ENCODE peak calls at places on chromosomes 7 and 10, in seven cellular contexts. K is cardiac muscle cell, J is PC-9, I is lower lobe of right lung, O is HFF-Myc, V is left lung, W is mammary epithelial cell. L is an unnamed sample.

GRCh38 chr10:44864042-44864436 is 47.1 kb upstream of the TMEM72 start:
- DNase-seq in V (peak; percentile 57), O (no peak), W (peak; percentile 23), K (peak; percentile 49), J (no peak), I (peak; percentile 64), L (no peak)

GRCh38 chr10:132910901-132911711 is 31.3 kb downstream of the CFAP46 start:
- DNase-seq in O (no peak), W (no peak), K (no peak), V (no peak), I (peak; percentile 46), J (no peak), L (no peak)

GRCh38 chr10:97463363-97464132 is 17.6 kb downstream of the ZDHHC16 start:
- DNase-seq in J (peak; percentile 71), K (peak; percentile 62), I (no peak), O (peak; percentile 81), V (peak; percentile 52), W (peak; percentile 65), L (peak; percentile 22)

GRCh38 chr10:115050375-115050960 is 42.7 kb upstream of the ATRNL1 start:
- DNase-seq in W (no peak), O (no peak), J (no peak), K (no peak), I (no peak), V (no peak), L (no peak)

GRCh38 chr7:155277385-155277994 is 20.2 kb upstream of the INSIG1 start:
- DNase-seq in W (no peak), I (no peak), V (no peak), O (no peak), K (no peak), J (no peak), L (no peak)

GRCh38 chr7:602341-603141 is 82.9 kb upstream of the PDGFA start:
- DNase-seq in K (no peak), O (no peak), I (peak; percentile 76), W (no peak), V (peak; percentile 56), J (no peak), L (no peak)

GRCh38 chr7:38438938-38439337 is 165.5 kb upstream of the TARP start:
- DNase-seq in J (no peak), W (no peak), O (no peak), I (no peak), V (no peak), K (no peak), L (no peak)

GRCh38 chr10:131681656-131682055 is 219.2 kb upstream of the PPP2R2D start:
- DNase-seq in O (no peak), V (no peak), W (no peak), J (no peak), K (no peak), I (no peak), L (no peak)

GRCh38 chr10:59709472-59710125 is at the start of gene SLC16A9:
- DNase-seq in K (peak; percentile 75), W (peak; percentile 66), J (no peak), V (peak; percentile 65), I (peak; percentile 54), O (peak; percentile 2), L (no peak)

GRCh38 chr10:61628875-61629513 is 33.7 kb upstream of the CABCOCO1 start:
- DNase-seq in K (peak; percentile 9), V (no peak), O (peak; percentile 78), J (peak; percentile 92), I (no peak), W (peak; percentile 85), L (no peak)

GRCh38 chr10:23171232-23171876 is 20.8 kb upstream of the PTF1A start:
- DNase-seq in W (peak; percentile 39), O (peak; percentile 3), K (peak; percentile 84), I (no peak), V (no peak), J (no peak), L (no peak)

GRCh38 chr7:44085549-44085948 is 3.2 kb upstream of the POLM start:
- DNase-seq in O (no peak), W (no peak), K (no peak), J (no peak), I (peak; percentile 35), V (no peak), L (no peak)

GRCh38 chr7:43906327-43907010 is at the start of gene URGCP:
- DNase-seq in W (peak; percentile 30), J (peak; percentile 56), I (peak; percentile 70), K (peak; percentile 63), V (peak; percentile 59), O (no peak), L (no peak)

GRCh38 chr10:126065751-126066150 is 169.4 kb downstream of the FANK1 start:
- DNase-seq in I (no peak), V (no peak), K (no peak), O (no peak), J (no peak), W (peak; percentile 63), L (no peak)

GRCh38 chr10:88379575-88379974 is 203.5 kb downstream of the RNLS start:
- DNase-seq in O (no peak), W (peak; percentile 62), J (no peak), V (no peak), K (no peak), I (no peak), L (no peak)

GRCh38 chr7:100865971-100866720 is 1.0 kb upstream of the TRIP6 start:
- DNase-seq in K (no peak), O (no peak), W (peak; percentile 69), V (peak; percentile 71), I (peak; percentile 89), J (no peak), L (no peak)

GRCh38 chr7:88206235-88206634 is 13.6 kb downstream of the SRI start:
- DNase-seq in J (no peak), I (no peak), W (no peak), K (no peak), O (no peak), V (no peak), L (no peak)

GRCh38 chr7:102322202-102322715 is 34.0 kb downstream of the SPDYE6 start:
- DNase-seq in J (no peak), K (no peak), O (no peak), W (no peak), V (no peak), I (no peak), L (no peak)

GRCh38 chr10:43683451-43684197 is 34.9 kb upstream of the ZNF32 start:
- DNase-seq in V (no peak), O (no peak), I (no peak), K (peak; percentile 37), W (no peak), J (no peak), L (no peak)

GRCh38 chr7:152699101-152699500 is 23.2 kb upstream of the XRCC2 start:
- DNase-seq in O (no peak), I (no peak), J (no peak), V (no peak), W (no peak), K (no peak), L (peak; percentile 86)

GRCh38 chr7:29998489-29998888 is 8.9 kb upstream of the SCRN1 start:
- DNase-seq in K (no peak), O (no peak), J (no peak), V (no peak), W (no peak), I (no peak), L (no peak)
- TF ChIP-seq CTCF in K (no peak), O (no peak), J (no peak), V (no peak), W (no peak), I (no peak), L (no peak)

GRCh38 chr7:82696631-82697030 is 253.1 kb upstream of the CACNA2D1 start:
- DNase-seq in J (no peak), K (no peak), W (no peak), O (no peak), I (no peak), V (no peak), L (no peak)

GRCh38 chr7:82701941-82702340 is 258.4 kb upstream of the CACNA2D1 start:
- DNase-seq in W (no peak), J (no peak), V (no peak), K (no peak), I (no peak), O (no peak), L (no peak)

GRCh38 chr7:82700739-82701138 is 257.2 kb upstream of the CACNA2D1 start:
- DNase-seq in J (no peak), K (no peak), O (no peak), V (no peak), I (no peak), W (no peak), L (no peak)

GRCh38 chr7:82697897-82698296 is 254.3 kb upstream of the CACNA2D1 start:
- DNase-seq in J (no peak), W (peak; percentile 14), O (no peak), I (no peak), V (no peak), K (no peak), L (no peak)

GRCh38 chr7:82699773-82700186 is 256.2 kb upstream of the CACNA2D1 start:
- DNase-seq in V (no peak), K (no peak), O (no peak), I (no peak), W (peak; percentile 89), J (peak; percentile 89), L (peak; percentile 87)
- H3K4me3 ChIP-seq in V (no peak overlapping the region), K (no peak overlapping the region), O (no peak overlapping the region), I (no peak overlapping the region), W (no peak overlapping the region), J (no peak overlapping the region), L (no peak overlapping the region)

DNA sequence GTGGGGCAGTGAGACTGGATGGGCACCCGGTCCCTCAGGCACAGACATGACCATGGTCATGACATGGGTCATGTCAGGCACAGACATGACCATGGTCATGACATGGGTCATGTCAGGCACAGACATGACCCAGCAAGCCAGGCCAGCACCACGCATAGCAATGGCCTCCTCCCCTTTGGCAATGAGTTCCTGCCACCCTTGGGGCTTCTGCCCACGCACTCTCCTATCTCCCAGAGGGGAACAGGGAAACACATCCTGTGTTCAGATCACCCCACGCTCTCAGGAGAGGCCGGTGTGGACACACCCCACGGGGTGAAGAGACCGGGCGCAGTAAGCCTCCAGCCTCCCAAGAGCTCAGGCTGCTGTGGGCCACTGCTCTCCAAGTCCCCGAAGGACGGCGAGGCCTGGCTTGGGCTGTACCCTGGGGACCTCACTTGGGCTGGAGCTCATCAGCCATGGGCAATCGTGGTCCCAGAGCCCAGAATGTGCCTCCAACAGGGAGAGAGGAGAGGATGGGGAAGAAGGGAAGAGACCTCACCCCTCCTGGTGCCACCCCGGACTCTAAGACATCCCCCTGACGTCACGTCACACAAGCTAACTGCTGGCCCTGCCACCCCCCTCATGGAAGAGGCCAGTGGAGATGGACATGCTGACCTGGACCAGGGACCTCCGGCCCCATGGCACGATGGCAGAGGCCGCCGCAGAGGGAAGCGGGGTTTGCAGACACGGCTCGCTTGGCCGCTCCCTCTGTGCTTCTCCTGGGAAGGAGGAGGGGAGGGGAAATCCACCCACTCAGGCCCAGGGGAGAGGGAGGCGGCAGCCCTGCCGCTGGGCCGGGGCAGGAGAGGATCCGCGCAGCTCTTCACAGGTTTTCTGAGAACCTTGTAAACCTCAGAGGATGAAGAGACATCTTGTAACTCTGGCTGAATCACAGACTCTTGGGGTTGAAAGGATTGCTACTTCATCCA is 269.6 kb downstream of the ELFN1 start:
- DNase-seq in J (no peak), O (no peak), V (peak; percentile 51), K (no peak), I (peak; percentile 63), W (peak; percentile 36), L (no peak)
- TF ChIP-seq CTCF in J (no peak), O (no peak), V (no peak), K (no peak), I (no peak), W (no peak), L (no peak)

DNA sequence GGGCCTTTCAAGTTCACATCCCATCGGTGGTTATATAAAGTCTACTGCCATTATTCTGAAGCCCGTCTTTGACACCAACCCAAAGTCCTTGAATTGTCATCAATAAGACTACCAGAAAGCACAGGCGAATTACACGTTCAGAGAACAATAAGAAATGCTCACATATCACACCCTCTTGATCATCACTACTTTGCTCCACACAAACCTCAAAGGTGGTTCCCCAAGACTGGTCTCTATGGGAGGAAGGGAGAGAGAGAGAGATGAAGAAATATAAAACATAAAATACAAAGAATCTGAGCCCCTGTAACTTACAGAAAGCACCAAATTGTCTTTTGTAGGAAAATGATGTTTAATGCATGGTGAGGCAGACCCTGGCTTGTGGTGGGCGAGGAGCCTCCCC is 4.4 kb downstream of the HIPK2 start:
- DNase-seq in W (no peak), I (no peak), J (no peak), O (no peak), K (no peak), V (no peak), L (no peak)
- H3K4me3 ChIP-seq in W (no peak overlapping the region), I (no peak overlapping the region), J (no peak overlapping the region), O (no peak overlapping the region), K (no peak overlapping the region), V (no peak overlapping the region), L (no peak overlapping the region)

L was measured in LNCaP clone FGC.